ENCODE peak calls at places on chromosomes 5 and 9, in six cellular contexts. One of them, this sample, is unnamed.

GRCh38 chr5:4584982-4585381 is 555.1 kb upstream of the ADAMTS16 start:
- DNase-seq in spleen: no peak
- DNase-seq in CD8-positive, alpha-beta T cell: no peak
- DNase-seq in neural progenitor cell: no peak
- DNase-seq in GM20000: no peak
- DNase-seq in progenitor cell of endocrine pancreas: no peak
- DNase-seq in this sample: no peak

GRCh38 chr5:160029004-160029403 is 20.1 kb downstream of the TTC1 start:
- DNase-seq in spleen: no peak
- DNase-seq in CD8-positive, alpha-beta T cell: no peak
- DNase-seq in neural progenitor cell: no peak
- DNase-seq in GM20000: no peak
- DNase-seq in progenitor cell of endocrine pancreas: no peak
- DNase-seq in this sample: no peak

GRCh38 chr5:102289251-102289899 is 6.7 kb downstream of the SLCO4C1 start:
- DNase-seq in spleen: no peak
- DNase-seq in CD8-positive, alpha-beta T cell: no peak
- DNase-seq in neural progenitor cell: no peak
- DNase-seq in GM20000: no peak
- DNase-seq in progenitor cell of endocrine pancreas: no peak
- DNase-seq in this sample: no peak

GRCh38 chr9:5910413-5911057 is 19.8 kb downstream of the MLANA start:
- DNase-seq in spleen: no peak
- DNase-seq in CD8-positive, alpha-beta T cell: no peak
- DNase-seq in neural progenitor cell: no peak
- DNase-seq in GM20000: no peak
- DNase-seq in progenitor cell of endocrine pancreas: no peak
- DNase-seq in this sample: no peak

GRCh38 chr5:83157120-83157519 is 79.8 kb downstream of the XRCC4 start:
- DNase-seq in spleen: no peak
- DNase-seq in CD8-positive, alpha-beta T cell: no peak
- DNase-seq in neural progenitor cell: no peak
- DNase-seq in GM20000: no peak
- DNase-seq in progenitor cell of endocrine pancreas: no peak
- DNase-seq in this sample: no peak

GRCh38 chr5:54173251-54173650 is 137.1 kb downstream of the ARL15 start:
- DNase-seq in spleen: no peak
- DNase-seq in CD8-positive, alpha-beta T cell: no peak
- DNase-seq in neural progenitor cell: no peak
- DNase-seq in GM20000: no peak
- DNase-seq in progenitor cell of endocrine pancreas: no peak
- DNase-seq in this sample: no peak

GRCh38 chr9:137456061-137456863 is 2.9 kb downstream of the NSMF start:
- DNase-seq in spleen: peak; percentile 64
- DNase-seq in CD8-positive, alpha-beta T cell: peak; percentile 3
- DNase-seq in neural progenitor cell: no peak
- DNase-seq in GM20000: no peak
- DNase-seq in progenitor cell of endocrine pancreas: no peak
- DNase-seq in this sample: no peak

GRCh38 chr5:55919625-55920024 is 68.5 kb downstream of the IL31RA start:
- DNase-seq in spleen: no peak
- DNase-seq in CD8-positive, alpha-beta T cell: no peak
- DNase-seq in neural progenitor cell: no peak
- DNase-seq in GM20000: no peak
- DNase-seq in progenitor cell of endocrine pancreas: no peak
- DNase-seq in this sample: no peak

GRCh38 chr5:179266291-179267070 is 78.8 kb downstream of the ADAMTS2 start:
- DNase-seq in spleen: peak; percentile 58
- DNase-seq in CD8-positive, alpha-beta T cell: no peak
- DNase-seq in neural progenitor cell: no peak
- DNase-seq in GM20000: no peak
- DNase-seq in progenitor cell of endocrine pancreas: no peak
- DNase-seq in this sample: peak; percentile 10

GRCh38 chr9:131627846-131628820 is 82.8 kb downstream of the PRRT1B start:
- DNase-seq in spleen: peak; percentile 88
- DNase-seq in CD8-positive, alpha-beta T cell: peak; percentile 71
- DNase-seq in neural progenitor cell: no peak
- DNase-seq in GM20000: no peak
- DNase-seq in progenitor cell of endocrine pancreas: no peak
- DNase-seq in this sample: peak; percentile 73

GRCh38 chr5:78001198-78001597 is 225.1 kb upstream of the TBCA start:
- DNase-seq in spleen: no peak
- DNase-seq in CD8-positive, alpha-beta T cell: no peak
- DNase-seq in neural progenitor cell: no peak
- DNase-seq in GM20000: no peak
- DNase-seq in progenitor cell of endocrine pancreas: no peak
- DNase-seq in this sample: no peak

GRCh38 chr5:34044950-34045525 is 2.0 kb upstream of the C1QTNF3 start:
- DNase-seq in spleen: no peak
- DNase-seq in CD8-positive, alpha-beta T cell: no peak
- DNase-seq in neural progenitor cell: no peak
- DNase-seq in GM20000: no peak
- DNase-seq in progenitor cell of endocrine pancreas: no peak
- DNase-seq in this sample: peak; percentile 29

GRCh38 chr9:29439961-29440360 is 1866.7 kb upstream of the C9orf72 start:
- DNase-seq in spleen: no peak
- DNase-seq in CD8-positive, alpha-beta T cell: no peak
- DNase-seq in neural progenitor cell: no peak
- DNase-seq in GM20000: no peak
- DNase-seq in progenitor cell of endocrine pancreas: no peak
- DNase-seq in this sample: no peak

GRCh38 chr5:111948517-111948916 is 191.5 kb upstream of the NREP start:
- DNase-seq in spleen: no peak
- DNase-seq in CD8-positive, alpha-beta T cell: no peak
- DNase-seq in neural progenitor cell: no peak
- DNase-seq in GM20000: no peak
- DNase-seq in progenitor cell of endocrine pancreas: no peak
- DNase-seq in this sample: no peak

GRCh38 chr5:42745426-42745825 is 11.2 kb upstream of the CCDC152 start:
- DNase-seq in spleen: no peak
- DNase-seq in CD8-positive, alpha-beta T cell: no peak
- DNase-seq in neural progenitor cell: peak; percentile 45
- DNase-seq in GM20000: no peak
- DNase-seq in progenitor cell of endocrine pancreas: no peak
- DNase-seq in this sample: no peak

GRCh38 chr9:93771276-93771675 is 183.9 kb downstream of the BARX1 start:
- DNase-seq in spleen: no peak
- DNase-seq in CD8-positive, alpha-beta T cell: no peak
- DNase-seq in neural progenitor cell: no peak
- DNase-seq in GM20000: no peak
- DNase-seq in progenitor cell of endocrine pancreas: no peak
- DNase-seq in this sample: no peak

GRCh38 chr5:5079871-5080270 is 60.3 kb upstream of the ADAMTS16 start:
- DNase-seq in spleen: no peak
- DNase-seq in CD8-positive, alpha-beta T cell: no peak
- DNase-seq in neural progenitor cell: no peak
- DNase-seq in GM20000: no peak
- DNase-seq in progenitor cell of endocrine pancreas: no peak
- DNase-seq in this sample: no peak

GRCh38 chr9:128136816-128137793 is 9.6 kb upstream of the PTGES2 start:
- DNase-seq in spleen: peak; percentile 54
- DNase-seq in CD8-positive, alpha-beta T cell: no peak
- DNase-seq in neural progenitor cell: no peak
- DNase-seq in GM20000: no peak
- DNase-seq in progenitor cell of endocrine pancreas: no peak
- DNase-seq in this sample: no peak

GRCh38 chr9:123354806-123355508 is 1.0 kb upstream of the CRB2 start:
- DNase-seq in spleen: no peak
- DNase-seq in CD8-positive, alpha-beta T cell: no peak
- DNase-seq in neural progenitor cell: peak; percentile 45
- DNase-seq in GM20000: peak; percentile 24
- DNase-seq in progenitor cell of endocrine pancreas: no peak
- DNase-seq in this sample: no peak

GRCh38 chr9:79955300-79955699 is 383.5 kb downstream of the TLE4 start:
- DNase-seq in spleen: no peak
- DNase-seq in CD8-positive, alpha-beta T cell: no peak
- DNase-seq in neural progenitor cell: no peak
- DNase-seq in GM20000: no peak
- DNase-seq in progenitor cell of endocrine pancreas: no peak
- DNase-seq in this sample: no peak

GRCh38 chr5:155700333-155700732 is 626.6 kb upstream of the SGCD start:
- DNase-seq in spleen: no peak
- DNase-seq in CD8-positive, alpha-beta T cell: no peak
- DNase-seq in neural progenitor cell: peak; percentile 35
- DNase-seq in GM20000: no peak
- DNase-seq in progenitor cell of endocrine pancreas: no peak
- DNase-seq in this sample: no peak

GRCh38 chr5:24791326-24791725 is 146.5 kb upstream of the CDH10 start:
- DNase-seq in spleen: no peak
- DNase-seq in CD8-positive, alpha-beta T cell: no peak
- DNase-seq in neural progenitor cell: no peak
- DNase-seq in GM20000: no peak
- DNase-seq in progenitor cell of endocrine pancreas: no peak
- DNase-seq in this sample: no peak

DNA sequence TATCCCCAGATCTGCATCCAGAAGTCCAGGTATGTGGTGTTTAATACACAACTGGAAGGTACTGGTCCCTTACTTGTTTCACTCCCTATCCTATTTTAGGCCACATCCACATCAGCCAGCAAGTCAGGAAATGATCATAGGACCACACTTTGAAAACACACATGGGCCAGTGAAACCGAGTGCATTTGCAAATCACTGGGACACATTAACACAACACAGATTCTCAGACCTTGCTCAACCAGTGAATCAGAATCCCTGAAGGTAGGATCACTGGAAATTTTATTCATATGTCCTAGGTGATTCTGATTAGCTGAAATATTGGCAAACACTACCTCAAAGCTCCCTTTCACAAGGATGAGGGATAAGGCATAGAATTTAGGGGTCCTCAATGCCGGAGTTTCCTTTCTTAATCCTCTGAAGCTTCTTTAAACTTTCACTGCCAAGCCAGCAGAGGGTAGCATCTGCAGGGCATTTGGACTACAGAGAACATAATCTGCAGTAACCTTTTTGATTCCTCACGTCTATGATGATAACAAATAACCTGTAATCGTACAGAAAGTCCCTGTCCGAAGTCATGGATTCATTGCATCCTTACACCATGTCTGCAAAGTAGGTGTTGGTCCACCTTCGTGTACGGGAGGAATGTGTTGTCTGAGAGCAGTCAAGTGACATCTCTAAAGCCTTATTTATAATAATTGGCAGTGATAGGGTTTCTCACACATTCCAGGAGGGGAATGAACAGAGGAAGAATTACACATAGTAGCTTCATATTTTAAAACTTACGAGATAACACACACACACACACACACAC is 11.0 kb upstream of the ABLIM3 start:
- DNase-seq in spleen: no peak
- DNase-seq in CD8-positive, alpha-beta T cell: no peak
- DNase-seq in neural progenitor cell: peak; percentile 16
- DNase-seq in GM20000: no peak
- DNase-seq in progenitor cell of endocrine pancreas: no peak
- DNase-seq in this sample: no peak
- TF ChIP-seq CTCF in spleen: no peak
- TF ChIP-seq CTCF in CD8-positive, alpha-beta T cell: no peak
- TF ChIP-seq CTCF in neural progenitor cell: peak; percentile 40
- TF ChIP-seq CTCF in GM20000: no peak
- TF ChIP-seq CTCF in progenitor cell of endocrine pancreas: no peak
- TF ChIP-seq CTCF in this sample: no peak

GRCh38 chr5:143506881-143507552 is 103.5 kb upstream of the NR3C1 start:
- DNase-seq in spleen: no peak
- DNase-seq in CD8-positive, alpha-beta T cell: no peak
- DNase-seq in neural progenitor cell: no peak
- DNase-seq in GM20000: no peak
- DNase-seq in progenitor cell of endocrine pancreas: no peak
- DNase-seq in this sample: no peak
- TF ChIP-seq CTCF in spleen: no peak
- TF ChIP-seq CTCF in CD8-positive, alpha-beta T cell: no peak
- TF ChIP-seq CTCF in neural progenitor cell: no peak
- TF ChIP-seq CTCF in GM20000: no peak
- TF ChIP-seq CTCF in progenitor cell of endocrine pancreas: no peak
- TF ChIP-seq CTCF in this sample: no peak

DNA sequence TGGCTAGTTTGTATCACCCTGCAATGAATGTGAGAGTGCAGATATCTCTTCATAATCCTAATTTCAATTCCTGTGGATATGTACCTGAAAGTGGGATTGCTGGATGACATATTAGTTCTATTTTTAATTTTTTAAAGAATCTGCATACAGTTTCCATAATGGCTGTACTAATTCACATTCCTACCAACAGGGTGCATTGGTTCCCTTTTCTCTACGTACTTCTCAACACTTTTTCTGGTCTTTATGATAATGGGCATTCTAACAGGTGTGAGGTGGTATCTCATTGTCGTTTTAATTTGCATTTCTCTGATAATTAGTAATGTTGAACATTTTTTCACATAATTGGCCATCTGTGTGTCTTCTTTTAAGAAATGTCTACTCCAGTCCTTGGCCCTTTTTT is 927.5 kb downstream of the DTWD2 start:
- DNase-seq in spleen: no peak
- DNase-seq in CD8-positive, alpha-beta T cell: no peak
- DNase-seq in neural progenitor cell: no peak
- DNase-seq in GM20000: no peak
- DNase-seq in progenitor cell of endocrine pancreas: no peak
- DNase-seq in this sample: no peak
- TF ChIP-seq CTCF in spleen: no peak
- TF ChIP-seq CTCF in CD8-positive, alpha-beta T cell: no peak
- TF ChIP-seq CTCF in neural progenitor cell: peak; percentile 51
- TF ChIP-seq CTCF in GM20000: no peak
- TF ChIP-seq CTCF in progenitor cell of endocrine pancreas: peak; percentile 36
- TF ChIP-seq CTCF in this sample: no peak

GRCh38 chr5:168368854-168369253 is 77.4 kb downstream of the WWC1 start:
- DNase-seq in spleen: no peak
- DNase-seq in CD8-positive, alpha-beta T cell: no peak
- DNase-seq in neural progenitor cell: no peak
- DNase-seq in GM20000: no peak
- DNase-seq in progenitor cell of endocrine pancreas: no peak
- DNase-seq in this sample: no peak

GRCh38 chr5:168364738-168365550 is 73.5 kb downstream of the WWC1 start:
- DNase-seq in spleen: no peak
- DNase-seq in CD8-positive, alpha-beta T cell: no peak
- DNase-seq in neural progenitor cell: peak; percentile 43
- DNase-seq in GM20000: no peak
- DNase-seq in progenitor cell of endocrine pancreas: no peak
- DNase-seq in this sample: no peak

GRCh38 chr5:168364151-168364661 is 72.8 kb downstream of the WWC1 start:
- DNase-seq in spleen: no peak
- DNase-seq in CD8-positive, alpha-beta T cell: no peak
- DNase-seq in neural progenitor cell: no peak
- DNase-seq in GM20000: no peak
- DNase-seq in progenitor cell of endocrine pancreas: no peak
- DNase-seq in this sample: no peak

GRCh38 chr5:168366124-168366523 is 74.7 kb downstream of the WWC1 start:
- DNase-seq in spleen: no peak
- DNase-seq in CD8-positive, alpha-beta T cell: no peak
- DNase-seq in neural progenitor cell: no peak
- DNase-seq in GM20000: no peak
- DNase-seq in progenitor cell of endocrine pancreas: no peak
- DNase-seq in this sample: no peak

DNA sequence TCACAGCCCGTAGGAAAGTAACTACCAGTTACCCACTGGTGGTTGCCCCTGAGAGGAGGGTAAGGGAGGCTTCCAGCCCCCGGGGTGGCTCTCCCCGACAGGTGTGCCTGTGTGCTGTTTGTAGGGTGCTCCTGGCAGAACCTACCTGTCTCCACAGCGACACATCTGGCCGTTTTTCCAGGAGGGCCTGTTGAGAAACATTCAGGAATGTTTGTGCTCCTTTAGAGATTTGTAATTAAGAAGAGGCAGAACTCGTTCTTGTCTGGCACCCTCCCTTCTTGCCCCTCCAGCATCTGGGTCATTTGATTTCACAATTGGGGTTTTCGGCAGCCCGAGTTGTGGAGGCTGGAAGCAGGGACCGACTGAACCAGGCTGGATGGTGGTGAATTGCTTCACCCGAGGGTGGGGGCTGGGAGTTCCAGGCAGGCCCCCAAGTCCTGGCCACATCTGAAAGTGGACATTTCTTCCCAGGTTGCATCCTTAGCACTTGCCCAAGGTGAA is 74.2 kb downstream of the WWC1 start:
- DNase-seq in spleen: no peak
- DNase-seq in CD8-positive, alpha-beta T cell: no peak
- DNase-seq in neural progenitor cell: peak; percentile 38
- DNase-seq in GM20000: no peak
- DNase-seq in progenitor cell of endocrine pancreas: no peak
- DNase-seq in this sample: no peak
- TF ChIP-seq CTCF in spleen: no peak
- TF ChIP-seq CTCF in CD8-positive, alpha-beta T cell: no peak
- TF ChIP-seq CTCF in neural progenitor cell: peak; percentile 49
- TF ChIP-seq CTCF in GM20000: no peak
- TF ChIP-seq CTCF in progenitor cell of endocrine pancreas: peak; percentile 47
- TF ChIP-seq CTCF in this sample: no peak

This sample was measured in natural killer cell.